ENCODE peak calls at places on chromosome 6, in five cellular contexts. One of them, this sample, is unnamed. For H3K4me1, the result is how much of the 10 kb centered on the place peaks cover.

GRCh38 chr6:88165877-88166492 is at the start of gene CNR1:
- DNase-seq in HAP-1: peak
- DNase-seq in BE2C: peak
- DNase-seq in small intestine: peak
- DNase-seq in OCI-LY7: peak
- DNase-seq in this sample: peak

GRCh38 chr6:157873735-157874344 is 50.8 kb downstream of the SNX9 start:
- DNase-seq in OCI-LY7: peak
- DNase-seq in HAP-1: peak
- DNase-seq in BE2C: peak
- DNase-seq in small intestine: peak
- DNase-seq in this sample: peak

GRCh38 chr6:114541794-114542193 is 199.0 kb upstream of the HS3ST5 start:
- DNase-seq in OCI-LY7: no peak
- DNase-seq in small intestine: no peak
- DNase-seq in HAP-1: no peak
- DNase-seq in BE2C: no peak
- DNase-seq in this sample: no peak

GRCh38 chr6:55528624-55529023 is 50.4 kb downstream of the HMGCLL1 start:
- DNase-seq in HAP-1: peak
- DNase-seq in OCI-LY7: peak
- DNase-seq in BE2C: peak
- DNase-seq in small intestine: peak
- DNase-seq in this sample: no peak

GRCh38 chr6:134398453-134398852 is 80.5 kb upstream of the SGK1 start:
- DNase-seq in small intestine: no peak
- DNase-seq in BE2C: no peak
- DNase-seq in HAP-1: no peak
- DNase-seq in OCI-LY7: no peak
- DNase-seq in this sample: no peak

GRCh38 chr6:114747995-114748625 is 405.3 kb upstream of the HS3ST5 start:
- DNase-seq in small intestine: peak
- DNase-seq in HAP-1: peak
- DNase-seq in BE2C: peak
- DNase-seq in OCI-LY7: peak
- DNase-seq in this sample: peak

GRCh38 chr6:37622639-37623038 is 75.0 kb downstream of the MDGA1 start:
- DNase-seq in OCI-LY7: peak
- DNase-seq in small intestine: no peak
- DNase-seq in BE2C: no peak
- DNase-seq in HAP-1: no peak
- DNase-seq in this sample: no peak

GRCh38 chr6:115891111-115891669 is 169.5 kb downstream of the FRK start:
- DNase-seq in HAP-1: no peak
- DNase-seq in OCI-LY7: no peak
- DNase-seq in small intestine: no peak
- DNase-seq in BE2C: no peak
- DNase-seq in this sample: no peak

GRCh38 chr6:120355822-120356221 is 978.5 kb downstream of the TBC1D32 start:
- DNase-seq in HAP-1: no peak
- DNase-seq in BE2C: peak
- DNase-seq in OCI-LY7: no peak
- DNase-seq in small intestine: no peak
- DNase-seq in this sample: no peak

GRCh38 chr6:169156108-169156821 is 97.4 kb downstream of the THBS2 start:
- DNase-seq in BE2C: no peak
- DNase-seq in small intestine: no peak
- DNase-seq in HAP-1: no peak
- DNase-seq in OCI-LY7: no peak
- DNase-seq in this sample: peak

GRCh38 chr6:26577720-26578072 is 19.1 kb upstream of the ABT1 start:
- DNase-seq in BE2C: no peak
- DNase-seq in HAP-1: no peak
- DNase-seq in small intestine: no peak
- DNase-seq in OCI-LY7: no peak
- DNase-seq in this sample: no peak
- H3K4me3 ChIP-seq in BE2C: peak
- H3K4me3 ChIP-seq in HAP-1: no peak
- H3K4me3 ChIP-seq in small intestine: no peak
- H3K4me3 ChIP-seq in OCI-LY7: no peak
- H3K4me3 ChIP-seq in this sample: no peak

GRCh38 chr6:127300411-127300810 is 33.7 kb downstream of the RNF146 start:
- DNase-seq in BE2C: no peak
- DNase-seq in HAP-1: no peak
- DNase-seq in OCI-LY7: no peak
- DNase-seq in small intestine: no peak
- DNase-seq in this sample: peak
- H3K4me1 ChIP-seq in BE2C: under half
- H3K4me1 ChIP-seq in HAP-1: under half
- H3K4me1 ChIP-seq in OCI-LY7: under half
- H3K4me1 ChIP-seq in small intestine: under half
- H3K4me1 ChIP-seq in this sample: under half

GRCh38 chr6:95574811-95575210 is 2.5 kb upstream of the MANEA start:
- DNase-seq in small intestine: no peak
- DNase-seq in HAP-1: no peak
- DNase-seq in OCI-LY7: no peak
- DNase-seq in BE2C: no peak
- DNase-seq in this sample: no peak
- H3K4me3 ChIP-seq in small intestine: no peak
- H3K4me3 ChIP-seq in HAP-1: no peak
- H3K4me3 ChIP-seq in OCI-LY7: peak
- H3K4me3 ChIP-seq in BE2C: no peak
- H3K4me3 ChIP-seq in this sample: no peak

GRCh38 chr6:139373928-139374356 is 506 bp downstream of the CITED2 start:
- DNase-seq in small intestine: no peak
- DNase-seq in OCI-LY7: no peak
- DNase-seq in HAP-1: no peak
- DNase-seq in BE2C: no peak
- DNase-seq in this sample: no peak
- H3K4me1 ChIP-seq in small intestine: under half
- H3K4me1 ChIP-seq in OCI-LY7: under half
- H3K4me1 ChIP-seq in HAP-1: under half
- H3K4me1 ChIP-seq in BE2C: under half
- H3K4me1 ChIP-seq in this sample: under half

GRCh38 chr6:56709650-56710049 is 67.0 kb upstream of the DST start:
- DNase-seq in small intestine: no peak
- DNase-seq in BE2C: no peak
- DNase-seq in HAP-1: no peak
- DNase-seq in OCI-LY7: no peak
- DNase-seq in this sample: no peak
- H3K4me3 ChIP-seq in small intestine: no peak
- H3K4me3 ChIP-seq in BE2C: no peak
- H3K4me3 ChIP-seq in HAP-1: no peak
- H3K4me3 ChIP-seq in OCI-LY7: no peak
- H3K4me3 ChIP-seq in this sample: no peak

GRCh38 chr6:53330137-53330536 is 18.6 kb downstream of the ELOVL5 start:
- DNase-seq in BE2C: no peak
- DNase-seq in HAP-1: no peak
- DNase-seq in OCI-LY7: no peak
- DNase-seq in small intestine: no peak
- DNase-seq in this sample: no peak
- H3K4me1 ChIP-seq in BE2C: under half
- H3K4me1 ChIP-seq in HAP-1: under half
- H3K4me1 ChIP-seq in OCI-LY7: half or more
- H3K4me1 ChIP-seq in small intestine: under half
- H3K4me1 ChIP-seq in this sample: under half

GRCh38 chr6:41938590-41938989 is 3.0 kb downstream of the CCND3 start:
- DNase-seq in BE2C: no peak
- DNase-seq in OCI-LY7: no peak
- DNase-seq in HAP-1: no peak
- DNase-seq in small intestine: no peak
- DNase-seq in this sample: no peak
- H3K4me3 ChIP-seq in BE2C: no peak
- H3K4me3 ChIP-seq in OCI-LY7: peak
- H3K4me3 ChIP-seq in HAP-1: no peak
- H3K4me3 ChIP-seq in small intestine: no peak
- H3K4me3 ChIP-seq in this sample: no peak

GRCh38 chr6:3389390-3390167 is 67.3 kb downstream of the SLC22A23 start:
- DNase-seq in HAP-1: no peak
- DNase-seq in OCI-LY7: no peak
- DNase-seq in small intestine: no peak
- DNase-seq in BE2C: no peak
- DNase-seq in this sample: no peak
- H3K4me1 ChIP-seq in HAP-1: under half
- H3K4me1 ChIP-seq in OCI-LY7: under half
- H3K4me1 ChIP-seq in small intestine: under half
- H3K4me1 ChIP-seq in BE2C: under half
- H3K4me1 ChIP-seq in this sample: under half

GRCh38 chr6:45713981-45714685 is 301.5 kb downstream of the CLIC5 start:
- DNase-seq in small intestine: no peak
- DNase-seq in HAP-1: no peak
- DNase-seq in OCI-LY7: no peak
- DNase-seq in BE2C: no peak
- DNase-seq in this sample: no peak

GRCh38 chr6:45715508-45715803 is 300.2 kb downstream of the CLIC5 start:
- DNase-seq in HAP-1: no peak
- DNase-seq in small intestine: no peak
- DNase-seq in BE2C: no peak
- DNase-seq in OCI-LY7: no peak
- DNase-seq in this sample: no peak

GRCh38 chr6:45717715-45718114 is 297.9 kb downstream of the CLIC5 start:
- DNase-seq in BE2C: no peak
- DNase-seq in HAP-1: no peak
- DNase-seq in small intestine: no peak
- DNase-seq in OCI-LY7: no peak
- DNase-seq in this sample: no peak

GRCh38 chr6:45717027-45717426 is 298.6 kb downstream of the CLIC5 start:
- DNase-seq in BE2C: no peak
- DNase-seq in OCI-LY7: no peak
- DNase-seq in HAP-1: no peak
- DNase-seq in small intestine: no peak
- DNase-seq in this sample: no peak

GRCh38 chr6:45714795-45715507 is 300.7 kb downstream of the CLIC5 start:
- DNase-seq in small intestine: peak
- DNase-seq in OCI-LY7: peak
- DNase-seq in BE2C: peak
- DNase-seq in HAP-1: peak
- DNase-seq in this sample: peak
- H3K4me3 ChIP-seq in small intestine: no peak
- H3K4me3 ChIP-seq in OCI-LY7: no peak
- H3K4me3 ChIP-seq in BE2C: no peak
- H3K4me3 ChIP-seq in HAP-1: no peak
- H3K4me3 ChIP-seq in this sample: no peak

GRCh38 chr6:100512203-100512862 is 47.6 kb upstream of the SIM1 start:
- DNase-seq in BE2C: no peak
- DNase-seq in small intestine: no peak
- DNase-seq in HAP-1: peak
- DNase-seq in OCI-LY7: no peak
- DNase-seq in this sample: no peak
- H3K4me1 ChIP-seq in BE2C: under half
- H3K4me1 ChIP-seq in small intestine: under half
- H3K4me1 ChIP-seq in HAP-1: under half
- H3K4me1 ChIP-seq in OCI-LY7: under half
- H3K4me1 ChIP-seq in this sample: under half

This sample was measured in SJSA1.